ENCODE peak calls at places on chromosomes 7 and 10, in five cellular contexts. One of them, this sample, is unnamed.

GRCh38 chr7:121960678-121961461 is 87.9 kb downstream of the PTPRZ1 start:
- DNase-seq in foreskin fibroblast: peak; percentile 69
- DNase-seq in uterus: no peak
- DNase-seq in GM23248: peak; percentile 95
- DNase-seq in astrocyte: peak; percentile 87
- DNase-seq in this sample: no peak

GRCh38 chr7:124566576-124566975 is 199.0 kb downstream of the GPR37 start:
- DNase-seq in uterus: no peak
- DNase-seq in astrocyte: peak; percentile 29
- DNase-seq in GM23248: no peak
- DNase-seq in foreskin fibroblast: peak; percentile 80
- DNase-seq in this sample: no peak

GRCh38 chr10:24242562-24242961 is 33.6 kb downstream of the KIAA1217 start:
- DNase-seq in foreskin fibroblast: no peak
- DNase-seq in GM23248: no peak
- DNase-seq in astrocyte: peak; percentile 38
- DNase-seq in uterus: no peak
- DNase-seq in this sample: no peak

GRCh38 chr7:102891693-102892261 is 21.0 kb upstream of the LRRC17 start:
- DNase-seq in astrocyte: peak; percentile 92
- DNase-seq in uterus: peak; percentile 35
- DNase-seq in foreskin fibroblast: peak; percentile 91
- DNase-seq in GM23248: peak; percentile 96
- DNase-seq in this sample: peak; percentile 35

GRCh38 chr10:909831-910230 is 21.7 kb downstream of the LARP4B start:
- DNase-seq in GM23248: peak; percentile 57
- DNase-seq in foreskin fibroblast: peak; percentile 42
- DNase-seq in astrocyte: peak; percentile 66
- DNase-seq in uterus: no peak
- DNase-seq in this sample: peak; percentile 29

GRCh38 chr10:8296742-8297101 is 242.2 kb downstream of the GATA3 start:
- DNase-seq in uterus: no peak
- DNase-seq in foreskin fibroblast: no peak
- DNase-seq in GM23248: no peak
- DNase-seq in astrocyte: no peak
- DNase-seq in this sample: no peak

GRCh38 chr10:103884681-103885139 is 29.3 kb upstream of the SH3PXD2A start:
- DNase-seq in foreskin fibroblast: peak; percentile 80
- DNase-seq in GM23248: peak; percentile 75
- DNase-seq in uterus: peak; percentile 21
- DNase-seq in astrocyte: peak; percentile 12
- DNase-seq in this sample: peak; percentile 32

GRCh38 chr10:8365935-8366911 is 311.7 kb downstream of the GATA3 start:
- DNase-seq in uterus: no peak
- DNase-seq in astrocyte: peak; percentile 99
- DNase-seq in foreskin fibroblast: no peak
- DNase-seq in GM23248: peak; percentile 15
- DNase-seq in this sample: no peak

GRCh38 chr7:69018200-69018599 is 580.1 kb upstream of the AUTS2 start:
- DNase-seq in foreskin fibroblast: no peak
- DNase-seq in uterus: no peak
- DNase-seq in astrocyte: no peak
- DNase-seq in GM23248: no peak
- DNase-seq in this sample: no peak

GRCh38 chr7:17640730-17641377 is 299.4 kb downstream of the SNX13 start:
- DNase-seq in astrocyte: no peak
- DNase-seq in foreskin fibroblast: peak; percentile 51
- DNase-seq in GM23248: peak; percentile 52
- DNase-seq in uterus: no peak
- DNase-seq in this sample: peak; percentile 41

GRCh38 chr7:11831727-11832495 is at the start of gene THSD7A:
- DNase-seq in astrocyte: peak; percentile 48
- DNase-seq in foreskin fibroblast: peak; percentile 74
- DNase-seq in GM23248: peak; percentile 69
- DNase-seq in uterus: peak; percentile 32
- DNase-seq in this sample: peak; percentile 23

GRCh38 chr7:71974611-71975010 is 437.5 kb downstream of the CALN1 start:
- DNase-seq in uterus: no peak
- DNase-seq in astrocyte: no peak
- DNase-seq in foreskin fibroblast: no peak
- DNase-seq in GM23248: no peak
- DNase-seq in this sample: no peak

GRCh38 chr10:75097666-75098285 is 13.7 kb upstream of the SAMD8 start:
- DNase-seq in foreskin fibroblast: peak; percentile 63
- DNase-seq in GM23248: peak; percentile 52
- DNase-seq in astrocyte: no peak
- DNase-seq in uterus: no peak
- DNase-seq in this sample: no peak

GRCh38 chr10:131180941-131181855 is 130.3 kb downstream of the TCERG1L start:
- DNase-seq in astrocyte: no peak
- DNase-seq in foreskin fibroblast: no peak
- DNase-seq in uterus: no peak
- DNase-seq in GM23248: no peak
- DNase-seq in this sample: no peak

GRCh38 chr7:5377279-5377678 is 46.4 kb downstream of the TNRC18 start:
- DNase-seq in GM23248: no peak
- DNase-seq in foreskin fibroblast: no peak
- DNase-seq in uterus: no peak
- DNase-seq in astrocyte: no peak
- DNase-seq in this sample: no peak

GRCh38 chr7:120164-120555 is 72.2 kb upstream of the FAM20C start:
- DNase-seq in GM23248: no peak
- DNase-seq in uterus: no peak
- DNase-seq in foreskin fibroblast: no peak
- DNase-seq in astrocyte: no peak
- DNase-seq in this sample: no peak

GRCh38 chr10:24822557-24822956 is 98.9 kb upstream of the ARHGAP21 start:
- DNase-seq in foreskin fibroblast: peak; percentile 19
- DNase-seq in GM23248: peak; percentile 19
- DNase-seq in uterus: no peak
- DNase-seq in astrocyte: no peak
- DNase-seq in this sample: no peak

GRCh38 chr7:129144095-129144833 is at the start of gene TSPAN33:
- DNase-seq in uterus: peak; percentile 67
- DNase-seq in foreskin fibroblast: peak; percentile 86
- DNase-seq in astrocyte: peak; percentile 47
- DNase-seq in GM23248: peak; percentile 83
- DNase-seq in this sample: peak; percentile 81

GRCh38 chr10:91785851-91786250 is 12.4 kb upstream of the TNKS2 start:
- DNase-seq in uterus: no peak
- DNase-seq in GM23248: no peak
- DNase-seq in astrocyte: no peak
- DNase-seq in foreskin fibroblast: no peak
- DNase-seq in this sample: no peak

GRCh38 chr7:106143711-106144347 is 31.7 kb upstream of the SYPL1 start:
- DNase-seq in astrocyte: no peak
- DNase-seq in foreskin fibroblast: no peak
- DNase-seq in GM23248: no peak
- DNase-seq in uterus: no peak
- DNase-seq in this sample: no peak

GRCh38 chr7:69811682-69812344 is 213.5 kb downstream of the AUTS2 start:
- DNase-seq in foreskin fibroblast: no peak
- DNase-seq in GM23248: no peak
- DNase-seq in uterus: no peak
- DNase-seq in astrocyte: no peak
- DNase-seq in this sample: no peak

GRCh38 chr7:54546081-54546985 is 4.2 kb downstream of the VSTM2A start:
- DNase-seq in astrocyte: no peak
- DNase-seq in foreskin fibroblast: peak; percentile 4
- DNase-seq in uterus: no peak
- DNase-seq in GM23248: no peak
- DNase-seq in this sample: no peak

GRCh38 chr10:14586901-14587300 is 187.8 kb downstream of the FAM107B start:
- DNase-seq in uterus: no peak
- DNase-seq in foreskin fibroblast: no peak
- DNase-seq in astrocyte: no peak
- DNase-seq in GM23248: no peak
- DNase-seq in this sample: no peak

GRCh38 chr10:131166486-131166885 is 145.0 kb downstream of the TCERG1L start:
- DNase-seq in astrocyte: no peak
- DNase-seq in GM23248: no peak
- DNase-seq in foreskin fibroblast: no peak
- DNase-seq in uterus: no peak
- DNase-seq in this sample: no peak

GRCh38 chr7:1159933-1160664 is at the start of gene ZFAND2A:
- DNase-seq in GM23248: peak; percentile 99
- DNase-seq in uterus: peak; percentile 98
- DNase-seq in astrocyte: peak; percentile 94
- DNase-seq in foreskin fibroblast: peak; percentile 99
- DNase-seq in this sample: peak; percentile 99

GRCh38 chr7:3867847-3868246 is 566.8 kb downstream of the SDK1 start:
- DNase-seq in foreskin fibroblast: peak; percentile 4
- DNase-seq in uterus: peak; percentile 38
- DNase-seq in astrocyte: no peak
- DNase-seq in GM23248: no peak
- DNase-seq in this sample: no peak

GRCh38 chr10:71232089-71232998 is 20.0 kb downstream of the UNC5B start:
- DNase-seq in uterus: peak; percentile 78
- DNase-seq in foreskin fibroblast: peak; percentile 79
- DNase-seq in GM23248: peak; percentile 67
- DNase-seq in astrocyte: peak; percentile 53
- DNase-seq in this sample: peak; percentile 83

GRCh38 chr7:158957921-158958471 is 101.6 kb downstream of the DYNC2I1 start:
- DNase-seq in GM23248: no peak
- DNase-seq in foreskin fibroblast: no peak
- DNase-seq in astrocyte: no peak
- DNase-seq in uterus: no peak
- DNase-seq in this sample: no peak

GRCh38 chr7:158956805-158957506 is 100.6 kb downstream of the DYNC2I1 start:
- DNase-seq in uterus: no peak
- DNase-seq in foreskin fibroblast: no peak
- DNase-seq in GM23248: no peak
- DNase-seq in astrocyte: no peak
- DNase-seq in this sample: no peak

GRCh38 chr7:158955932-158956804 is 99.8 kb downstream of the DYNC2I1 start:
- DNase-seq in astrocyte: no peak
- DNase-seq in GM23248: no peak
- DNase-seq in foreskin fibroblast: peak; percentile 27
- DNase-seq in uterus: peak; percentile 38
- DNase-seq in this sample: no peak

GRCh38 chr7:158958618-158959017 is 102.3 kb downstream of the DYNC2I1 start:
- DNase-seq in GM23248: no peak
- DNase-seq in uterus: no peak
- DNase-seq in astrocyte: no peak
- DNase-seq in foreskin fibroblast: no peak
- DNase-seq in this sample: no peak

DNA sequence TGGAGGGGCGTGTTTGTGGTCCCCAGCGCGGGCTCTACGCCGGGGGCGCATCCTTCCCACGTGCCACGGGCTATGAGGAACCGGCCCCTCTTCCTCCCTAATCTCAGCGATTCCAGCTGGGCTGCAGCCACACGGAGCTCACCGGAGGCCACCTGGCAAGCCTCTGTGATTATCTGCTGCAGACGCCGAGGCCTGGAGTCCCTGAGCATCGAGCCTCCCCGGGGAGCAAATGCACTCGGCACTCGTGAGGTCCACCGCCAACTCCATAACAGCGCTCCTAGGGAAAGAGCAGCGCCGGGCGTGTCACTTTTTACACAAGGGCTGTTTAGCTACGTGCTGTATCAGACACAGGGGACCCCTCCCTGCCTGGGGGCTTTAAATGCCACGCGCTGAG is 101.1 kb downstream of the DYNC2I1 start:
- DNase-seq in uterus: no peak
- DNase-seq in astrocyte: no peak
- DNase-seq in GM23248: no peak
- DNase-seq in foreskin fibroblast: no peak
- DNase-seq in this sample: no peak
- H3K4me3 ChIP-seq in uterus: no peak overlapping the region
- H3K4me3 ChIP-seq in astrocyte: no peak overlapping the region
- H3K4me3 ChIP-seq in GM23248: no peak overlapping the region
- H3K4me3 ChIP-seq in foreskin fibroblast: no peak overlapping the region
- H3K4me3 ChIP-seq in this sample: peak overlapping the region; percentile 5

DNA sequence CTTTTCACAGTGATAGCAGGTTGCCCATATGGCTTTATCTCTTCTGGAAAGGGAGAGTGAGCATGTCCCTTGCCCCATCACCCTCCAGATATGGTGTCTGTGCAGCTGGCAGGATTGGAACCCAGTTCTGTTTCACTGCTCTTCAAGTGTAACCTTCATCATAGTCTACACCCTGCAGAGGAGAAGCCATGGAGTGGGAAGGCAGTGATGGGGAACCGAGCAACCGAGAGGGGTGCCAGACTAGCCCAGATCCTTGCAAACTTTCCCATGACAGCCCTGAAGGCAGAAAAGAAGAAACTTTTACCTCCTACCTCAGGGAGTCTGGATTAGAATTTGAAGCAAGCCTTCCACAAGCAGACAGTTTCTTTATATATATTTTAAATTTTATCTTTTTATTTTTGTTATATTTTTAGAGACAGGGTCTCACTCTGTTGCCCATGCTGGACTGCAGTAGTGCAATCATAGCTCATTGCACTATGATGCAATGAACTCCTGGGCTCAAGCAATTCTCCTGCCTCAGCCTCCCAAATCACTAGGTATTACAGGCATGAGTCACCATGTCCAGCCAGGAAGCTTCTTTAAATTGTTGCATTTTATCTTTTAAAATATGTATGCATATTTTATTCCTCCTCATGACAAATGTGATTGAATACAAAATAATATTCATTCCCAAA is 133.3 kb downstream of the KCNMA1 start:
- DNase-seq in GM23248: peak; percentile 64
- DNase-seq in foreskin fibroblast: peak; percentile 80
- DNase-seq in astrocyte: peak; percentile 56
- DNase-seq in uterus: no peak
- DNase-seq in this sample: no peak
- H3K4me3 ChIP-seq in GM23248: peak overlapping the region; percentile 34
- H3K4me3 ChIP-seq in foreskin fibroblast: no peak overlapping the region
- H3K4me3 ChIP-seq in astrocyte: no peak overlapping the region
- H3K4me3 ChIP-seq in uterus: no peak overlapping the region
- H3K4me3 ChIP-seq in this sample: no peak overlapping the region

GRCh38 chr10:6721964-6722615 is 142.0 kb upstream of the PRKCQ start:
- DNase-seq in GM23248: peak; percentile 96
- DNase-seq in foreskin fibroblast: peak; percentile 96
- DNase-seq in uterus: no peak
- DNase-seq in astrocyte: peak; percentile 95
- DNase-seq in this sample: peak; percentile 9
- H3K4me3 ChIP-seq in GM23248: peak overlapping the region; percentile 59
- H3K4me3 ChIP-seq in foreskin fibroblast: peak overlapping the region; percentile 19
- H3K4me3 ChIP-seq in uterus: no peak overlapping the region
- H3K4me3 ChIP-seq in astrocyte: peak overlapping the region; percentile 41
- H3K4me3 ChIP-seq in this sample: no peak overlapping the region

DNA sequence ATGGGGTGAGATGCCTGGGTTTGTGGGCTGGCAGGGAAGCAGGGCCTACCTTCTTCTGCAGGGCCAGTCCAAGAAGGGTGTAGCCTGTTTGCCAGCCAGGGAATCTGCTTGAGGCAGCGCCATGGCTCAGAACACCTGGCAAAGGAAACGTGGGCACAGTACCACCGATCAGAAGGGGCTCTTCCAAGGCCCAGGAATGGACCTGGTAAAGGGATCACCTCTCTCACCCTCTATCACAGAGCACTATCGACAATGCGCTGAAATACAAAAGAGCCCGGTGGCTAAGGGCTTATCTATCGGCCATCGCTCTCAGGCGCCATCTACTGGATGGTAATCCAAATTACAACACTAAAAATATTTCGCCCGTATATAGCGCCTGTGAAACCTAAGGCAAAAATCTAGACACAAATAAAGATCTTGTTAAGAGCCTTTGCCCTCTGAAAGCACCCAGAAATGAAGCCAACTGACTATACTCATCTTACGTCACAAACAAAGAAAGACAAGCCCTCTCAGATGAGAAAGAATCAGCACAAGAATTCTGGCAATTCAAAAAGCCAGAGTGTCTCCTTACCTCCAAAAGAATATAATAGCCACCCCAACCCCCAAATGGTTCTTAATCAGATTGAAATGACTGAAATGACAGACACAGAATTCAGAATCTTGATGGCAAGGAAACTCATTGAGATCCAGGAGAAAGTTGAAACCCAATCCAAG is 217.8 kb upstream of the HPS1 start:
- DNase-seq in GM23248: peak; percentile 23
- DNase-seq in uterus: no peak
- DNase-seq in foreskin fibroblast: peak; percentile 19
- DNase-seq in astrocyte: no peak
- DNase-seq in this sample: no peak
- H3K4me3 ChIP-seq in GM23248: no peak overlapping the region
- H3K4me3 ChIP-seq in uterus: no peak overlapping the region
- H3K4me3 ChIP-seq in foreskin fibroblast: no peak overlapping the region
- H3K4me3 ChIP-seq in astrocyte: no peak overlapping the region
- H3K4me3 ChIP-seq in this sample: no peak overlapping the region

This sample was measured in heart right ventricle.